ENCODE peak calls at places on chromosomes 12 and 14, in six cellular contexts. B is T-helper 9 cell; I is AG20443; G is stimulated activated naive B cell treated with anti-CD40 and anti-IgM and Interleukin-4, amounts not matched to agents 10 μg/mL and 1 μg/mL and 100 μg/mL, for 72 hours; V is AG10803; U is WTC11. E is an unnamed sample.

GRCh38 chr12:104288635-104289258 is 14.8 kb upstream of the EID3 start:
- DNase-seq in B (peak; percentile 73), I (peak; percentile 78), G (peak; percentile 78), V (peak; percentile 78), U (peak; percentile 86), E (peak; percentile 96)

GRCh38 chr12:51450816-51451215 is 26.2 kb downstream of the SLC4A8 start:
- DNase-seq in B (no peak), I (no peak), G (no peak), V (no peak), U (peak; percentile 22), E (no peak)

GRCh38 chr14:33556382-33557121 is 394.3 kb downstream of the EGLN3 start:
- DNase-seq in B (no peak), I (peak; percentile 40), G (no peak), V (peak; percentile 23), U (no peak), E (no peak)

GRCh38 chr12:108592033-108592909 is 5.6 kb downstream of the TMEM119 start:
- DNase-seq in B (no peak), I (no peak), G (no peak), V (no peak), U (no peak), E (no peak)

GRCh38 chr14:30966415-30967363 is 58.8 kb upstream of the AP4S1 start:
- DNase-seq in B (no peak), I (no peak), G (no peak), V (no peak), U (no peak), E (no peak)

GRCh38 chr12:51401486-51401885 is 10.3 kb upstream of the GALNT6 start:
- DNase-seq in B (no peak), I (no peak), G (no peak), V (no peak), U (no peak), E (peak; percentile 47)

GRCh38 chr12:67531519-67531918 is 117.0 kb upstream of the DYRK2 start:
- DNase-seq in B (no peak), I (no peak), G (no peak), V (peak; percentile 58), U (no peak), E (no peak)

GRCh38 chr12:102965281-102966155 is 8.0 kb downstream of the ASCL1 start:
- DNase-seq in B (no peak), I (no peak), G (no peak), V (no peak), U (peak; percentile 54), E (no peak)

GRCh38 chr12:13049816-13050215 is 5.6 kb downstream of the FAM234B start:
- DNase-seq in B (no peak), I (peak; percentile 63), G (no peak), V (peak; percentile 80), U (no peak), E (no peak)

GRCh38 chr12:21371050-21371449 is 1.7 kb upstream of the IAPP start:
- DNase-seq in B (no peak), I (no peak), G (no peak), V (no peak), U (no peak), E (no peak)

GRCh38 chr12:14833952-14834351 is 9.4 kb downstream of the ART4 start:
- DNase-seq in B (no peak), I (no peak), G (no peak), V (peak; percentile 17), U (no peak), E (no peak)

GRCh38 chr12:123489580-123489979 is 31.6 kb downstream of the SNRNP35 start:
- DNase-seq in B (no peak), I (no peak), G (no peak), V (no peak), U (no peak), E (no peak)

GRCh38 chr14:85959063-85959462 is 429.1 kb downstream of the FLRT2 start:
- DNase-seq in B (no peak), I (no peak), G (no peak), V (no peak), U (no peak), E (no peak)

GRCh38 chr14:23483216-23483854 is 13.8 kb downstream of the NGDN start:
- DNase-seq in B (no peak), I (peak; percentile 48), G (no peak), V (no peak), U (peak; percentile 87), E (peak; percentile 75)

GRCh38 chr12:92039048-92039447 is 106.6 kb downstream of the BTG1 start:
- DNase-seq in B (no peak), I (no peak), G (no peak), V (no peak), U (no peak), E (no peak)

GRCh38 chr12:21526721-21527345 is 737 bp downstream of the SPX start:
- DNase-seq in B (no peak), I (no peak), G (no peak), V (no peak), U (no peak), E (no peak)

GRCh38 chr14:23571701-23572523 is 4.3 kb upstream of the AP1G2 start:
- DNase-seq in B (no peak), I (no peak), G (no peak), V (no peak), U (no peak), E (peak; percentile 44)

GRCh38 chr14:104387000-104387384 is 192.6 kb upstream of the C14orf180 start:
- DNase-seq in B (no peak), I (no peak), G (peak; percentile 62), V (no peak), U (no peak), E (peak; percentile 25)

GRCh38 chr14:89899917-89900680 is 54.4 kb downstream of the EFCAB11 start:
- DNase-seq in B (no peak), I (peak; percentile 44), G (no peak), V (peak; percentile 44), U (no peak), E (no peak)